ENCODE peak calls at places on chromosomes 4 and X, in five cellular contexts. U is cardiac muscle cell; J is CD4-positive, alpha-beta T cell; Z is Karpas-422; M is AG04450. I is an unnamed sample.

GRCh38 chr4:135838889-135839288 is 1637.3 kb upstream of the PABPC4L start:
- DNase-seq in U (no peak), J (no peak), Z (no peak), M (no peak), I (no peak)

GRCh38 chr4:107939307-107939706 is 8.0 kb downstream of the CYP2U1 start:
- DNase-seq in U (no peak), J (no peak), Z (no peak), M (no peak), I (no peak)

GRCh38 chr4:101791189-101791572 is 651 bp downstream of the BANK1 start:
- DNase-seq in U (no peak), J (no peak), Z (peak; percentile 85), M (no peak), I (peak; percentile 37)

GRCh38 chrX:11393949-11394654 is 100.9 kb downstream of the AMELX start:
- DNase-seq in U (no peak), J (no peak), Z (no peak), M (no peak), I (no peak)

GRCh38 chr4:90328558-90328957 is 201.4 kb downstream of the CCSER1 start:
- DNase-seq in U (peak; percentile 47), J (no peak), Z (no peak), M (no peak), I (no peak)

GRCh38 chr4:171279131-171279530 is 534.1 kb upstream of the GALNTL6 start:
- DNase-seq in U (no peak), J (no peak), Z (no peak), M (no peak), I (no peak)

GRCh38 chr4:3773552-3774001 is 7.4 kb downstream of the ADRA2C start:
- DNase-seq in U (no peak), J (no peak), Z (no peak), M (no peak), I (no peak)

GRCh38 chr4:6767725-6768538 is 14.6 kb upstream of the KIAA0232 start:
- DNase-seq in U (no peak), J (no peak), Z (peak; percentile 21), M (no peak), I (no peak)

GRCh38 chr4:140105436-140105835 is 48.5 kb downstream of the MAML3 start:
- DNase-seq in U (no peak), J (no peak), Z (no peak), M (no peak), I (no peak)

GRCh38 chr4:158155656-158156356 is 17.0 kb downstream of the GASK1B start:
- DNase-seq in U (no peak), J (no peak), Z (no peak), M (no peak), I (no peak)

GRCh38 chrX:113384628-113385027 is 544.0 kb upstream of the AMOT start:
- DNase-seq in U (peak; percentile 87), J (no peak), Z (no peak), M (no peak), I (no peak)

GRCh38 chr4:20311863-20312262 is 60.2 kb downstream of the SLIT2 start:
- DNase-seq in U (no peak), J (no peak), Z (no peak), M (peak; percentile 3), I (no peak)

GRCh38 chrX:69616520-69617203 is 749 bp downstream of the EDA start:
- DNase-seq in U (peak; percentile 17), J (peak; percentile 1), Z (no peak), M (no peak), I (peak; percentile 55)

GRCh38 chr4:132065940-132066495 is 1083.1 kb upstream of the PCDH10 start:
- DNase-seq in U (no peak), J (no peak), Z (no peak), M (peak; percentile 4), I (no peak)

GRCh38 chr4:21656832-21657231 is 291.7 kb downstream of the KCNIP4 start:
- DNase-seq in U (peak; percentile 80), J (no peak), Z (no peak), M (no peak), I (no peak)

GRCh38 chrX:10099411-10099810 is 57.4 kb upstream of the CLCN4 start:
- DNase-seq in U (no peak), J (no peak), Z (peak; percentile 29), M (no peak), I (no peak)

GRCh38 chrX:19747672-19748610 is 139.5 kb downstream of the SH3KBP1 start:
- DNase-seq in U (no peak), J (peak; percentile 79), Z (peak; percentile 78), M (no peak), I (no peak)

GRCh38 chr4:34105311-34105710 is 2139.0 kb downstream of the ARAP2 start:
- DNase-seq in U (peak; percentile 72), J (no peak), Z (no peak), M (no peak), I (no peak)

GRCh38 chr4:159174645-159175147 is 71.8 kb downstream of the RAPGEF2 start:
- DNase-seq in U (peak; percentile 16), J (no peak), Z (no peak), M (no peak), I (no peak)

GRCh38 chr4:123877561-123877960 is 481.0 kb downstream of the SPRY1 start:
- DNase-seq in U (peak; percentile 66), J (no peak), Z (no peak), M (no peak), I (no peak)

GRCh38 chr4:76780781-76781697 is 116.9 kb downstream of the SOWAHB start:
- DNase-seq in U (no peak), J (no peak), Z (no peak), M (no peak), I (no peak)

GRCh38 chr4:123102897-123103489 is 180.6 kb upstream of the NUDT6 start:
- DNase-seq in U (peak; percentile 79), J (no peak), Z (peak; percentile 82), M (no peak), I (peak; percentile 55)

GRCh38 chr4:152634110-152634760 is 45.6 kb downstream of the TMEM154 start:
- DNase-seq in U (peak; percentile 45), J (no peak), Z (no peak), M (no peak), I (no peak)

GRCh38 chrX:131366387-131366786 is 77.3 kb upstream of the IGSF1 start:
- DNase-seq in U (no peak), J (no peak), Z (peak; percentile 46), M (no peak), I (no peak)

GRCh38 chrX:154082396-154083133 is 15.0 kb downstream of the MECP2 start:
- DNase-seq in U (peak; percentile 66), J (no peak), Z (no peak), M (peak; percentile 33), I (no peak)

GRCh38 chrX:69027181-69028005 is 137.9 kb downstream of the PJA1 start:
- DNase-seq in U (peak; percentile 76), J (no peak), Z (no peak), M (peak; percentile 61), I (no peak)

GRCh38 chr4:1775731-1776500 is 17.2 kb upstream of the FGFR3 start:
- DNase-seq in U (no peak), J (no peak), Z (peak; percentile 82), M (no peak), I (no peak)

GRCh38 chr4:23654791-23655190 is 235.1 kb downstream of the PPARGC1A start:
- DNase-seq in U (no peak), J (no peak), Z (no peak), M (no peak), I (no peak)

GRCh38 chr4:19888587-19888986 is 363.1 kb upstream of the SLIT2 start:
- DNase-seq in U (no peak), J (no peak), Z (peak; percentile 44), M (no peak), I (no peak)

DNA sequence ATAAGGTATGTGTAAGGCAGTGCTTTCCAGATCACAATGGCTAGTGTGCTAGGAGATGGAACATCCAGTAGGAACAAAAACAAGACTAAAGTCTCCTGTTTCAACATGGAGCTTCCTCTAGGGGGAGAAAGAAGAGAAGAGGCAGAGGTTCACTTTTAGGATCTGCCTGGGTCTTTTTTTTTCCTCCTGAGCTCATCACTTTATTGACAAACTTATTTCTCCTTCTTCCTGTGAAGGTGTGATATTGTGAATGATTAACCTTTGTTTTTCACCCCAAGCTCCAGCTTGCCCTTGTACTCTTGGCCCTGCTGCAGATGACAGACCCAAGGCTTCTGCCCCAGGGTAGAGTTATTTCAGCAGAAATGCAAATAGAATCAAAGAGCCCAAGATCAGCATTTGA is 13.5 kb downstream of the PAGE4 start:
- DNase-seq in U (no peak), J (no peak), Z (no peak), M (no peak), I (no peak)
- H3K27me3 ChIP-seq in U (no peaks in the 10 kb centered on the region), J (no peaks in the 10 kb centered on the region), Z (no peaks in the 10 kb centered on the region), M (no peaks in the 10 kb centered on the region), I (no peaks in the 10 kb centered on the region)

GRCh38 chr4:26261400-26261799 is 59.4 kb upstream of the RBPJ start:
- DNase-seq in U (no peak), J (no peak), Z (no peak), M (no peak), I (no peak)
- H3K27me3 ChIP-seq in U (no peaks in the 10 kb centered on the region), J (no peaks in the 10 kb centered on the region), Z (no peaks in the 10 kb centered on the region), M (no peaks in the 10 kb centered on the region), I (no peaks in the 10 kb centered on the region)

DNA sequence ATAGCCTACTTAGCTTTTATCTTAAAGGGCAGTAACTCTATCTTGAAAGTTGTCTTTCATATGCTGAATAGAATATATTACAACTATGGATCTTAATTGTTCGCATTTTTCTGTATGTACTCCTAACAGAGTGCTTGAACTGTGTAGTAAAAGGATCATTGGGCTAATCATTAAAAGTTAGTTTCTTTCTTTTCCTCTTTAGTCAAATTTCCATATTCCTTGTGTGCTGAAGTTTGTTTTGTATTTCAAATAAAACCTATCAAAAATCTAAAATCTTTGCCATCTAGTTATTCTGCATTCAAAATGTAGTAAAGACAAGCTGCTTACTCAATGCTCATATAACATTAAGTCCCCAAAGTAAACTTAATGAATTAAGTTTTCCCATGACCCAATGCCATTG is 182.7 kb downstream of the HTR2C start:
- DNase-seq in U (no peak), J (no peak), Z (no peak), M (no peak), I (no peak)
- H3K27me3 ChIP-seq in U (no peaks in the 10 kb centered on the region), J (no peaks in the 10 kb centered on the region), Z (no peaks in the 10 kb centered on the region), M (no peaks in the 10 kb centered on the region), I (no peaks in the 10 kb centered on the region)

GRCh38 chrX:118901991-118902390 is 72.4 kb upstream of the LONRF3 start:
- DNase-seq in U (no peak), J (no peak), Z (no peak), M (no peak), I (no peak)
- H3K27me3 ChIP-seq in U (no peaks in the 10 kb centered on the region), J (no peaks in the 10 kb centered on the region), Z (no peaks in the 10 kb centered on the region), M (no peaks in the 10 kb centered on the region), I (no peaks in the 10 kb centered on the region)

DNA sequence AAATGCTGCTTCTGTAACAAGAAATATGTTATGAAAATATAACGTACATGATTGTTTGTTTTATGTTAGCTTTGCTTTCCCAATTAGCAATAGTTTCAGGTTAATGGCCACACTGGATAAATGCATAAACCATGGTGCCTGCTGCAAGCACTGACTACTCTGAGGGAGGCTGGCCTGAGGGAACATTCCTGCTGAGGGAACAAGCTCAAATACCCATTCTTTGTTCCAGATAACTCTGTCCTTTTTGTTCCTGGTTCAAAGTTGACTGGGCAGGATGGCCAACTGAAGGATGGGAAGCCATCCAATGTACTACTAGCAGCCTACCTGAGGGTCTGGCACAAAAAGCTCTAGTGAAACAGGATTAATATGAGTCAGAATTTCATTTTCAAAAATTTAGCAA is 37.5 kb downstream of the NUP62CL start:
- DNase-seq in U (no peak), J (no peak), Z (no peak), M (no peak), I (no peak)
- H3K27me3 ChIP-seq in U (no peaks in the 10 kb centered on the region), J (no peaks in the 10 kb centered on the region), Z (no peaks in the 10 kb centered on the region), M (no peaks in the 10 kb centered on the region), I (no peaks in the 10 kb centered on the region)

GRCh38 chr4:8906991-8907595 is 35.5 kb upstream of the HMX1 start:
- DNase-seq in U (no peak), J (no peak), Z (no peak), M (no peak), I (peak; percentile 51)
- H3K27me3 ChIP-seq in U (peaks cover 44% of the 10 kb centered on the region), J (no peaks in the 10 kb centered on the region), Z (no peaks in the 10 kb centered on the region), M (no peaks in the 10 kb centered on the region), I (no peaks in the 10 kb centered on the region)

I was measured in H7.